ENCODE peak calls at places on chromosomes 5 and 9, in seven cellular contexts. E is WTC11; I is effector memory CD8-positive, alpha-beta T cell; W is ACHN; D is Kasumi-1; T is HTR-8/SVneo; H is activated T-cell treated with anti-CD3 and anti-CD28 coated beads for 1 hour. M is an unnamed sample.

GRCh38 chr5:179060116-179061008 is at the start of gene ZNF354C:
- DNase-seq in I (peak), E (peak), W (no peak), T (peak), H (peak), D (no peak), M (peak)

GRCh38 chr5:157610990-157611389 is 35.4 kb upstream of the ADAM19 start:
- DNase-seq in E (no peak), H (no peak), W (no peak), D (no peak), T (no peak), I (no peak), M (no peak)

GRCh38 chr5:169091396-169091980 is 209.5 kb downstream of the SLIT3 start:
- DNase-seq in D (no peak), E (no peak), W (no peak), I (no peak), H (no peak), T (no peak), M (no peak)

GRCh38 chr5:177554474-177555111 is at the start of gene FAM193B:
- DNase-seq in D (peak), W (peak), T (peak), H (peak), I (peak), E (peak), M (peak)

GRCh38 chr9:93675336-93676150 is 99.2 kb downstream of the PHF2 start:
- DNase-seq in W (no peak), I (no peak), D (no peak), H (no peak), T (no peak), E (peak), M (no peak)

GRCh38 chr9:70044450-70045307 is 1.0 kb downstream of the MAMDC2 start:
- DNase-seq in T (no peak), E (peak), I (no peak), W (peak), D (no peak), H (no peak), M (no peak)

GRCh38 chr9:19224563-19224962 is 5.9 kb upstream of the DENND4C start:
- DNase-seq in E (no peak), H (no peak), W (no peak), I (no peak), D (no peak), T (no peak), M (no peak)

GRCh38 chr9:35728041-35728971 is 3.7 kb downstream of the TLN1 start:
- DNase-seq in I (no peak), H (no peak), T (peak), E (peak), W (peak), D (peak), M (peak)

GRCh38 chr5:141704782-141705297 is 22.8 kb upstream of the ARAP3 start:
- DNase-seq in I (no peak), T (no peak), E (no peak), W (no peak), H (no peak), D (no peak), M (no peak)

GRCh38 chr5:93748875-93749397 is 7.5 kb upstream of the POU5F2 start:
- DNase-seq in W (no peak), D (no peak), I (no peak), H (no peak), T (no peak), E (no peak), M (no peak)

GRCh38 chr5:179237770-179238627 is 107.3 kb downstream of the ADAMTS2 start:
- DNase-seq in H (no peak), W (no peak), E (peak), T (no peak), D (no peak), I (no peak), M (no peak)

GRCh38 chr9:64057553-64057952 is 1227.5 kb downstream of the FOXD4L5 start:
- DNase-seq in W (no peak), I (no peak), E (no peak), H (no peak), D (no peak), T (no peak), M (no peak)

M was measured in stromal cell of bone marrow.